ENCODE peak calls at places on chromosomes 3 and 15, in six cellular contexts. D, O, L, C, U and A are unnamed samples.

GRCh38 chr15:69498987-69499386 is 46.4 kb downstream of the RPLP1 start:
- DNase-seq in D (no peak), O (no peak), L (no peak), C (no peak), U (no peak), A (no peak)

GRCh38 chr15:80110920-80111319 is 41.9 kb upstream of the FAH start:
- DNase-seq in D (no peak), O (no peak), L (no peak), C (no peak), U (no peak), A (no peak)

GRCh38 chr15:47486051-47486450 is 231.3 kb upstream of the SEMA6D start:
- DNase-seq in D (no peak), O (no peak), L (no peak), C (no peak), U (no peak), A (no peak)

GRCh38 chr3:50714953-50715352 is 40.2 kb downstream of the DOCK3 start:
- DNase-seq in D (no peak), O (no peak), L (no peak), C (no peak), U (no peak), A (no peak)

GRCh38 chr3:46361408-46362283 is 7.7 kb downstream of the CCR2 start:
- DNase-seq in D (peak), O (no peak), L (no peak), C (no peak), U (no peak), A (no peak)

GRCh38 chr3:104537323-104537722 is 829.4 kb upstream of the ALCAM start:
- DNase-seq in D (no peak), O (no peak), L (no peak), C (no peak), U (no peak), A (no peak)

GRCh38 chr3:106943071-106943470 is 434.2 kb upstream of the CCDC54 start:
- DNase-seq in D (no peak), O (no peak), L (no peak), C (no peak), U (no peak), A (no peak)

GRCh38 chr15:66071621-66072295 is 181.8 kb downstream of the MEGF11 start:
- DNase-seq in D (peak), O (peak), L (no peak), C (no peak), U (no peak), A (no peak)

GRCh38 chr3:101824691-101825090 is 24.6 kb upstream of the NFKBIZ start:
- DNase-seq in D (no peak), O (no peak), L (no peak), C (no peak), U (no peak), A (no peak)

GRCh38 chr3:147407495-147408179 is 1.3 kb upstream of the ZIC4 start:
- DNase-seq in D (no peak), O (no peak), L (peak), C (no peak), U (no peak), A (no peak)

GRCh38 chr15:83287541-83288027 is 3.1 kb upstream of the BNC1 start:
- DNase-seq in D (peak), O (peak), L (peak), C (no peak), U (no peak), A (no peak)

GRCh38 chr3:123027292-123028232 is at the start of gene SEMA5B:
- DNase-seq in D (no peak), O (no peak), L (no peak), C (no peak), U (peak), A (no peak)

GRCh38 chr3:26967531-26967930 is 345.0 kb downstream of the LRRC3B start:
- DNase-seq in D (no peak), O (no peak), L (no peak), C (no peak), U (no peak), A (no peak)

GRCh38 chr3:81728766-81729544 is 32.5 kb downstream of the GBE1 start:
- DNase-seq in D (peak), O (peak), L (no peak), C (no peak), U (no peak), A (no peak)

GRCh38 chr3:78978037-78978436 is 789.8 kb downstream of the ROBO1 start:
- DNase-seq in D (no peak), O (no peak), L (no peak), C (no peak), U (no peak), A (no peak)

GRCh38 chr3:42601898-42602581 is 1.6 kb downstream of the NKTR start:
- DNase-seq in D (no peak), O (no peak), L (no peak), C (no peak), U (no peak), A (no peak)

GRCh38 chr3:120331071-120331470 is 18.1 kb downstream of the LRRC58 start:
- DNase-seq in D (peak), O (no peak), L (no peak), C (no peak), U (no peak), A (no peak)

GRCh38 chr3:189270248-189270832 is 98.6 kb downstream of the TPRG1 start:
- DNase-seq in D (peak), O (peak), L (peak), C (peak), U (peak), A (no peak)

GRCh38 chr15:67833504-67834248 is 6.2 kb downstream of the RNU6-1 start:
- DNase-seq in D (no peak), O (no peak), L (no peak), C (no peak), U (peak), A (no peak)

GRCh38 chr15:66835558-66835878 is 133.5 kb downstream of the SMAD6 start:
- DNase-seq in D (no peak), O (peak), L (no peak), C (no peak), U (no peak), A (no peak)

GRCh38 chr3:193057616-193058015 is 140.0 kb upstream of the MB21D2 start:
- DNase-seq in D (no peak), O (no peak), L (no peak), C (no peak), U (no peak), A (no peak)